ENCODE peak calls at places on chromosomes 16 and 17, in nine cellular contexts. G is SJSA1; W is stimulated activated CD8-positive, alpha-beta memory T cell treated with anti-CD3 and anti-CD28 coated beads, Interleukin-4, amount 100 ng/mL, for 4 hours; D is NCI-H1105; N is left lung; T is psoas muscle; F is GM03348; H is NCI-H1694 treated with DMSO at 0.1 percent for 48 hours; X is colonic mucosa. Z is an unnamed sample.

GRCh38 chr17:78208486-78208885 is 5.6 kb upstream of the BIRC5 start:
- DNase-seq in W (no peak), F (no peak), T (no peak), G (no peak), N (no peak), X (no peak), D (no peak), H (no peak), Z (no peak)

GRCh38 chr16:53056528-53056881 is 1.7 kb downstream of the CHD9 start:
- DNase-seq in D (no peak), X (no peak), F (peak; percentile 37), G (no peak), N (no peak), W (no peak), H (no peak), T (no peak), Z (no peak)

GRCh38 chr16:89256651-89257254 is 39.2 kb downstream of the ZNF778 start:
- DNase-seq in H (no peak), F (peak; percentile 80), G (peak; percentile 77), X (peak; percentile 60), D (no peak), W (peak; percentile 76), T (peak; percentile 78), N (peak; percentile 65), Z (no peak)

GRCh38 chr16:17125671-17126070 is 345.1 kb downstream of the XYLT1 start:
- DNase-seq in N (no peak), D (no peak), H (no peak), T (no peak), W (no peak), G (no peak), X (no peak), F (no peak), Z (no peak)

GRCh38 chr16:79076039-79076767 is 524.3 kb downstream of the MAF start:
- DNase-seq in N (no peak), X (no peak), D (no peak), H (no peak), W (no peak), G (no peak), F (no peak), T (no peak), Z (no peak)

GRCh38 chr16:56732366-56732765 is 2.4 kb downstream of the NUP93 start:
- DNase-seq in F (no peak), H (no peak), D (no peak), N (no peak), W (no peak), T (no peak), X (no peak), G (no peak), Z (no peak)

GRCh38 chr16:11543676-11544393 is 42.9 kb downstream of the LITAF start:
- DNase-seq in N (no peak), G (no peak), W (no peak), T (no peak), H (no peak), F (no peak), X (no peak), D (no peak), Z (no peak)

GRCh38 chr17:511001-511690 is 158.5 kb upstream of the RPH3AL start:
- DNase-seq in H (no peak), F (peak; percentile 85), D (no peak), X (no peak), G (peak; percentile 68), T (peak; percentile 47), W (no peak), N (no peak), Z (no peak)

GRCh38 chr17:8825802-8826201 is 26.6 kb upstream of the MFSD6L start:
- DNase-seq in W (no peak), T (no peak), D (no peak), X (no peak), F (no peak), N (no peak), H (no peak), G (no peak), Z (no peak)